ENCODE peak calls at places on chromosomes 3 and 15, in four cellular contexts. N is K562, X is GM12878, Q is HL-60. G is an unnamed sample.

GRCh38 chr15:96356494-96357455 is 26.3 kb downstream of the NR2F2 start:
- DNase-seq in N (peak; percentile 83), X (peak; percentile 47), Q (peak; percentile 65), G (peak; percentile 77)

GRCh38 chr15:80825361-80826030 is 46.3 kb downstream of the CEMIP start:
- DNase-seq in N (no peak), X (no peak), Q (no peak), G (no peak)

GRCh38 chr15:50182233-50183013 is 427 bp downstream of the SLC27A2 start:
- DNase-seq in N (peak; percentile 50), X (no peak), Q (peak; percentile 12), G (peak; percentile 49)

GRCh38 chr3:8482960-8483665 is 18.5 kb upstream of the LMCD1 start:
- DNase-seq in N (no peak), X (no peak), Q (no peak), G (no peak)

GRCh38 chr3:12916159-12916558 is 74.8 kb upstream of the RPL32 start:
- DNase-seq in N (no peak), X (no peak), Q (no peak), G (no peak)

GRCh38 chr3:120129041-120129440 is 34.8 kb upstream of the GSK3B start:
- DNase-seq in N (no peak), X (no peak), Q (no peak), G (no peak)

GRCh38 chr15:66077320-66077663 is 176.3 kb downstream of the MEGF11 start:
- DNase-seq in N (no peak), X (no peak), Q (no peak), G (no peak)

GRCh38 chr3:99659032-99659431 is 20.6 kb downstream of the COL8A1 start:
- DNase-seq in N (no peak), X (no peak), Q (no peak), G (no peak)

GRCh38 chr3:27358372-27358771 is 10.8 kb downstream of the NEK10 start:
- DNase-seq in N (no peak), X (no peak), Q (no peak), G (no peak)

GRCh38 chr15:89090791-89091666 is 2.8 kb downstream of the ABHD2 start:
- DNase-seq in N (no peak), X (no peak), Q (peak; percentile 28), G (no peak)

GRCh38 chr3:113287111-113287817 is 75.9 kb downstream of the BOC start:
- DNase-seq in N (peak; percentile 26), X (no peak), Q (no peak), G (no peak)

GRCh38 chr15:38867556-38867955 is 302.9 kb upstream of the RASGRP1 start:
- DNase-seq in N (no peak), X (no peak), Q (no peak), G (no peak)

GRCh38 chr3:25618043-25618442 is 46.7 kb downstream of the TOP2B start:
- DNase-seq in N (no peak), X (no peak), Q (no peak), G (no peak)

GRCh38 chr15:93289951-93290350 is 200.9 kb upstream of the RGMA start:
- DNase-seq in N (no peak), X (no peak), Q (no peak), G (no peak)

GRCh38 chr3:124707667-124708066 is 22.6 kb upstream of the UMPS start:
- DNase-seq in N (no peak), X (no peak), Q (no peak), G (no peak)

GRCh38 chr3:32954506-32954905 is 3.1 kb downstream of the CCR4 start:
- DNase-seq in N (no peak), X (no peak), Q (no peak), G (no peak)

GRCh38 chr3:139533781-139534443 is 5.6 kb downstream of the RBP1 start:
- DNase-seq in N (peak; percentile 18), X (no peak), Q (no peak), G (no peak)

GRCh38 chr15:76153241-76154197 is 93.7 kb downstream of the TMEM266 start:
- DNase-seq in N (no peak), X (no peak), Q (no peak), G (no peak)

GRCh38 chr3:78868570-78868969 is 899.2 kb downstream of the ROBO1 start:
- DNase-seq in N (no peak), X (no peak), Q (no peak), G (no peak)

GRCh38 chr15:45137703-45138102 is 7.9 kb downstream of the DUOX1 start:
- DNase-seq in N (no peak), X (no peak), Q (no peak), G (no peak)

GRCh38 chr3:187717572-187717971 is 15.2 kb upstream of the RTP2 start:
- DNase-seq in N (no peak), X (no peak), Q (no peak), G (no peak)

GRCh38 chr15:73677146-73677607 is 7.0 kb upstream of the CD276 start:
- DNase-seq in N (peak; percentile 57), X (no peak), Q (no peak), G (no peak)

GRCh38 chr3:48614044-48614443 is 4.6 kb upstream of the UQCRC1 start:
- DNase-seq in N (no peak), X (no peak), Q (peak; percentile 78), G (no peak)

GRCh38 chr3:182364323-182364722 is 429.0 kb upstream of the ATP11B start:
- DNase-seq in N (no peak), X (no peak), Q (no peak), G (no peak)

GRCh38 chr3:195250473-195251251 is 20.3 kb downstream of the XXYLT1 start:
- DNase-seq in N (no peak), X (no peak), Q (no peak), G (no peak)

GRCh38 chr3:43142472-43142871 is 36.6 kb upstream of the POMGNT2 start:
- DNase-seq in N (no peak), X (no peak), Q (no peak), G (no peak)

GRCh38 chr3:152271465-152272035 is 2.8 kb downstream of the MBNL1 start:
- DNase-seq in N (no peak), X (no peak), Q (no peak), G (no peak)

GRCh38 chr3:37985637-37986320 is 4.8 kb upstream of the VILL start:
- DNase-seq in N (no peak), X (no peak), Q (no peak), G (no peak)

GRCh38 chr3:149831321-149831720 is 18.3 kb downstream of the RNF13 start:
- DNase-seq in N (no peak), X (no peak), Q (no peak), G (no peak)

GRCh38 chr3:50274371-50275104 is 4.3 kb upstream of the LSMEM2 start:
- DNase-seq in N (peak; percentile 67), X (no peak), Q (no peak), G (peak; percentile 71)

GRCh38 chr3:67083277-67083676 is 85.2 kb downstream of the KBTBD8 start:
- DNase-seq in N (no peak), X (peak; percentile 7), Q (peak; percentile 10), G (no peak)

GRCh38 chr3:157290761-157291160 is 130.8 kb upstream of the CCNL1 start:
- DNase-seq in N (no peak), X (no peak), Q (no peak), G (no peak)

GRCh38 chr15:69014454-69014853 is at the start of gene NOX5:
- DNase-seq in N (peak; percentile 34), X (no peak), Q (no peak), G (no peak)

GRCh38 chr3:81760215-81760614 is 1.2 kb downstream of the GBE1 start:
- DNase-seq in N (no peak), X (no peak), Q (no peak), G (no peak)

GRCh38 chr15:74621546-74621920 is 5.9 kb downstream of the CLK3 start:
- DNase-seq in N (no peak), X (no peak), Q (no peak), G (no peak)

GRCh38 chr3:190130700-190131099 is 10.0 kb upstream of the P3H2 start:
- DNase-seq in N (no peak), X (no peak), Q (no peak), G (no peak)
- TF ChIP-seq SPI1 in N (no peak), X (no peak), Q (no peak), G (no peak)

DNA sequence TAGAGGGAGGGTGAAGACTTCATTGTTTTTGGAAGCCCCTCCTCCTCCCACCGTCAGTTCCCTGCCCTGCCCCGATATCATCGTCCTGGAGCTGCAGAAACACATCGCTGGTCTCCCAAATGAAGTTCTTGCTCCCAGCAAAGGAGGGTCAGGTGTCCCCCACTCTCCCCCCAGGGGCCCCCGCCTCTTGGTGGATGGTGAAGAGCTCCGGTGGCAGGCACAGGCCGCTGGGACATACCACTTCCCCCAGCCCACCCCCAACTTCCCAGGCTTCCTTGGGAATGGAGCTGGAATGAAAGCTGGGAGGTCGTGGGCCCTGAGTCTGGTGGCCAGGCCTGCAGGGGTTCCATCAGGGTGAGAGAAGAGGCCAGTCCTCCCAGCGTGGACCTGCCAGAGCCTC is 137.7 kb downstream of the CHSY1 start:
- DNase-seq in N (no peak), X (no peak), Q (no peak), G (no peak)
- TF ChIP-seq SPI1 in N (no peak), X (no peak), Q (no peak), G (no peak)

DNA sequence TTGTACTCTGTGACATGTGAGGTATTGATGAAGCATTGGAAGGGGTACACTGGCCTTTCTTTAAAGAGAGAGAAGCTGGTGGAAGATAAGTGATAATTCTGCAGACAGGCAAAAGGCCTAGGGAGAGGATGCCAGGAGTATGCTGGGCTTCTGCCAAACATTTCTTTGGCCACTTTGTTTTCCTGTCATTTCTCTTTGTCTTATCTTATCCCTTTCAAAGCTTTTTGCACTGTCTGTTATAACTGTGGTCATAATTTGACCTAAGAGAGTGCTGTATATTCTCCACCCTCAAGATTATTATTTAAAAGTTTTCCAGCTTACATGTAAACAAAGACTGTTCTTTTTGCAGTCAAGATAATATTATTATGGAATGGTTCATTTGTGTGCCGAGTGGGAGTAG is 109.6 kb upstream of the SEMA6D start:
- DNase-seq in N (no peak), X (no peak), Q (no peak), G (no peak)
- TF ChIP-seq SPI1 in N (no peak), X (no peak), Q (no peak), G (no peak)

DNA sequence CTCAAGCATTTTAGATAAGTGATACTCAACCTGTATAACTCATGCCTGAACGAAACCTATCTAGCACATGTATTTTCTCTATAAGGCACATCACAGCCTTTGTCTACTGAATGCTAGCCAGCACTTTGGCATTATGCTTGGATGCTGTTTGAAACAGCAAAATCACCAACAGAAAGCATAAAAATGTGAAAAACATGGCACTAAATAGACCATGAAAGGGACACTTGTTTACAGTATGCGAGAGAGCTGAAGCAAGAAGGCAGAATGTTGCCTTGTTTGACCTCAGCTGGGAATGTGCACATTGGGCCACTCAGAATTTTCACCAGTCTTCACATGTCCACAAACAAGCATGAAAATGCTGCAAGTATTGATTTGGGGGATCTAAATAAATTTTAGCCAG is 59.5 kb downstream of the MINDY2 start:
- DNase-seq in N (no peak), X (no peak), Q (no peak), G (no peak)
- TF ChIP-seq SPI1 in N (no peak), X (no peak), Q (no peak), G (no peak)

G was measured in GM12891.